ENCODE peak calls at places on chromosomes 1 and 21, in eight cellular contexts. N, W, L, G, M, V, X and J are unnamed samples. For H3K9me2 and H3K4me1, the result is how much of the 10 kb centered on the place peaks cover.

GRCh38 chr1:114510235-114511047 is 562 bp downstream of the TRIM33 start:
- DNase-seq in N (peak), W (peak), L (peak), G (peak), M (peak), V (peak), X (peak), J (no peak)

GRCh38 chr1:97943354-97943753 is 22.5 kb upstream of the DPYD start:
- DNase-seq in N (no peak), W (no peak), L (no peak), G (peak), M (no peak), V (no peak), X (no peak), J (no peak)

GRCh38 chr1:225670356-225670755 is 17.4 kb upstream of the ENAH start:
- DNase-seq in N (no peak), W (no peak), L (no peak), G (no peak), M (no peak), V (no peak), X (no peak), J (no peak)

GRCh38 chr1:93779540-93780121 is 98.0 kb upstream of the BCAR3 start:
- DNase-seq in N (peak), W (peak), L (peak), G (no peak), M (no peak), V (no peak), X (no peak), J (peak)

GRCh38 chr1:109649380-109649987 is 6.4 kb upstream of the GSTM4 start:
- DNase-seq in N (no peak), W (peak), L (no peak), G (peak), M (no peak), V (no peak), X (no peak), J (peak)

GRCh38 chr1:2840036-2840809 is 38.7 kb upstream of the TTC34 start:
- DNase-seq in N (no peak), W (no peak), L (peak), G (no peak), M (no peak), V (no peak), X (no peak), J (no peak)

GRCh38 chr1:18602533-18603211 is 28.0 kb upstream of the PAX7 start:
- DNase-seq in N (no peak), W (no peak), L (peak), G (no peak), M (no peak), V (peak), X (no peak), J (no peak)

GRCh38 chr1:109466440-109467300 is at the start of gene SYPL2:
- DNase-seq in N (peak), W (no peak), L (peak), G (peak), M (no peak), V (no peak), X (peak), J (no peak)

GRCh38 chr1:27668808-27669723 is 2.9 kb downstream of the IFI6 start:
- DNase-seq in N (peak), W (no peak), L (peak), G (peak), M (peak), V (peak), X (peak), J (peak)

GRCh38 chr1:167455786-167456446 is 62.4 kb downstream of the CD247 start:
- DNase-seq in N (no peak), W (no peak), L (peak), G (peak), M (no peak), V (no peak), X (peak), J (peak)

GRCh38 chr1:15290382-15290781 is 43.4 kb downstream of the FHAD1 start:
- DNase-seq in N (no peak), W (no peak), L (no peak), G (no peak), M (no peak), V (no peak), X (no peak), J (no peak)

GRCh38 chr21:15061284-15061683 is 3.5 kb downstream of the NRIP1 start:
- DNase-seq in N (no peak), W (no peak), L (no peak), G (no peak), M (no peak), V (no peak), X (no peak), J (no peak)

GRCh38 chr1:30109853-30110252 is 613.5 kb downstream of the MATN1 start:
- DNase-seq in N (no peak), W (no peak), L (no peak), G (peak), M (no peak), V (no peak), X (no peak), J (no peak)

GRCh38 chr1:7384679-7385078 is 386.4 kb upstream of the VAMP3 start:
- DNase-seq in N (no peak), W (no peak), L (no peak), G (no peak), M (no peak), V (no peak), X (no peak), J (no peak)

GRCh38 chr1:6424619-6425593 is at the start of gene ESPN:
- DNase-seq in N (no peak), W (no peak), L (peak), G (peak), M (no peak), V (no peak), X (peak), J (peak)

GRCh38 chr1:64748706-64749105 is 3.8 kb downstream of the RAVER2 start:
- DNase-seq in N (no peak), W (no peak), L (no peak), G (no peak), M (no peak), V (no peak), X (no peak), J (no peak)

GRCh38 chr1:97893844-97894243 is 27.0 kb downstream of the DPYD start:
- DNase-seq in N (no peak), W (no peak), L (no peak), G (no peak), M (no peak), V (no peak), X (no peak), J (peak)

GRCh38 chr1:212035835-212036605 is 472 bp downstream of the DTL start:
- DNase-seq in N (no peak), W (no peak), L (no peak), G (no peak), M (peak), V (peak), X (no peak), J (no peak)

GRCh38 chr1:184260382-184260781 is 126.4 kb upstream of the C1orf21 start:
- DNase-seq in N (no peak), W (no peak), L (no peak), G (no peak), M (no peak), V (no peak), X (no peak), J (peak)

GRCh38 chr1:53577141-53578100 is 118.2 kb downstream of the DMRTB1 start:
- DNase-seq in N (no peak), W (no peak), L (peak), G (no peak), M (no peak), V (peak), X (no peak), J (no peak)

GRCh38 chr1:53576381-53576801 is 117.2 kb downstream of the DMRTB1 start:
- DNase-seq in N (no peak), W (no peak), L (no peak), G (peak), M (no peak), V (no peak), X (no peak), J (no peak)

GRCh38 chr1:53580009-53580400 is 120.8 kb downstream of the DMRTB1 start:
- DNase-seq in N (no peak), W (no peak), L (no peak), G (no peak), M (no peak), V (no peak), X (no peak), J (no peak)

GRCh38 chr1:53579221-53580008 is 120.2 kb downstream of the DMRTB1 start:
- DNase-seq in N (no peak), W (no peak), L (no peak), G (no peak), M (no peak), V (no peak), X (no peak), J (no peak)

DNA sequence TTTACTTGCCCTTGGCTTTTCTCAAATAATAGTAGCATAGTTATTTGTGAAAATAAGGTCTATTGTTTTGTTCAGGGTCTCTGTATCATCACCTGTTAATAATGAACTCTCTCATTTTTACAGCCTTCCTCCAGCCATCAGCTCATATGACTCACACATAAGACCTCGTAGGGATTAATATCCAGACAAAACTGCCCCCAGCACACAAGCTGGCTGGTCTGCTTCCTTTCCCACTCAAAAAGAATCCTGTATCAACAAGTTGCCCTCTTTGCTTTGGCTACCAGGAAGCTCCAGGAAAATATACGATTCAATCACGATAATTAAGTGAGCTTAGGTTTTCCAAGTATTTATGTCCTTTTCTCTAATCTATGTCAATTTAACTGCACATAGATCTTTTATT is 119.2 kb downstream of the DMRTB1 start:
- DNase-seq in N (no peak), W (no peak), L (no peak), G (no peak), M (no peak), V (no peak), X (no peak), J (no peak)
- H3K9me2 ChIP-seq in N (under half), W (under half), L (under half), G (under half), M (under half), V (under half), X (under half), J (under half)

GRCh38 chr1:111193712-111194480 is 6.5 kb downstream of the DENND2D start:
- DNase-seq in N (no peak), W (no peak), L (no peak), G (no peak), M (no peak), V (no peak), X (no peak), J (peak)

GRCh38 chr1:111191496-111191895 is 8.9 kb downstream of the DENND2D start:
- DNase-seq in N (no peak), W (no peak), L (no peak), G (no peak), M (no peak), V (no peak), X (no peak), J (no peak)

GRCh38 chr1:111192074-111192473 is 8.4 kb downstream of the DENND2D start:
- DNase-seq in N (no peak), W (no peak), L (no peak), G (no peak), M (no peak), V (no peak), X (no peak), J (no peak)

GRCh38 chr1:111190931-111191451 is 9.5 kb downstream of the DENND2D start:
- DNase-seq in N (no peak), W (no peak), L (no peak), G (no peak), M (no peak), V (no peak), X (peak), J (no peak)

GRCh38 chr1:111192643-111193519 is 7.6 kb downstream of the DENND2D start:
- DNase-seq in N (no peak), W (no peak), L (no peak), G (no peak), M (no peak), V (no peak), X (no peak), J (no peak)
- H3K4me1 ChIP-seq in N (under half), W (under half), L (under half), G (under half), M (under half), V (under half), X (under half), J (under half)

GRCh38 chr21:36973986-36974850 is 7.7 kb upstream of the HLCS start:
- DNase-seq in N (no peak), W (no peak), L (no peak), G (no peak), M (no peak), V (no peak), X (no peak), J (no peak)
- H2AFZ ChIP-seq in N (no peak), W (no peak), L (no peak), G (no peak), M (no peak), V (no peak), X (no peak), J (no peak)

DNA sequence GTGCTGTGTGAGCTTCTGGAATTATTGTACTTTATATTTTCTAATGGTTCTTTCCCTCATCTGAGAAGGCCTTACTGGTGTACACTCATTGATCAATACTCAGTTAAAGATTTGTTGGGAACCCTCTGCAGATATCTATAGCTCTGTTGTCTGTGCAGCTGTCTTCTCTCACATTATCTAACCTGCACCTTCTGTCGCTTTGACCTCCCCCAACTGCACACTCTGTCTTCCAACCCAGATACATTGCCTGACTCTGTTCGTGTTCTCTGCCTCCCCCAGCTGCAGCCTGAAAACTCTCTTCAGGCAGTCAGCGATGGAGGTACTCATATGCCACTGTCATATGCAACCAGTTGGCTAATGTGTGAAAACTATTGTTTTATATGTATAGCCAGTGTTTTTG is 334.3 kb downstream of the NCAM2 start:
- DNase-seq in N (no peak), W (no peak), L (no peak), G (no peak), M (no peak), V (no peak), X (no peak), J (no peak)
- H3K9me2 ChIP-seq in N (under half), W (under half), L (under half), G (under half), M (under half), V (under half), X (under half), J (under half)

DNA sequence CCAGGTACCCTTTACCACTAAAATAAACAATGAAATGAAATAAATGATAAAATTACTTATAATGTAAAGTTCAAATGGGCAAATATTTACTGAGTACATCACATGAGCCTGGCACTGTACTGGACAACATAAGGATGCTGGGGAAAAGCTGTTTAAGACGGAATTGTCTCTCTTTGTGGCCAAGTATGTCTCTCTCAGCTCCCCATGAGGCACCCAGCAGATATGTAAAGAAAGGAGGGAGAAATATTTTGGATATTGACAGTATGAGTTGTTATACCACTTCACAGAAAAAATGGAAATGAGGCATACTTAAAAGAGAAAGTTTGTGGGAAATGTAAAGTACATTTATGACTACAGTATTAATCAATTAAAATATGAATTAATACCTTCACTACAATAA is 1.0 kb upstream of the TNFSF4 start:
- DNase-seq in N (no peak), W (no peak), L (no peak), G (no peak), M (no peak), V (no peak), X (no peak), J (peak)
- H3K4me1 ChIP-seq in N (under half), W (under half), L (under half), G (under half), M (under half), V (under half), X (under half), J (under half)